ENCODE peak calls at places on chromosomes 7 and 10, in six cellular contexts. V, P, R, Q, C and D are unnamed samples.

GRCh38 chr10:99870051-99870730 is 87.8 kb downstream of the ABCC2 start:
- DNase-seq in V (no peak), P (no peak), R (no peak), Q (no peak), C (peak), D (no peak)

GRCh38 chr7:3430588-3430987 is 129.5 kb downstream of the SDK1 start:
- DNase-seq in V (no peak), P (no peak), R (no peak), Q (peak), C (no peak), D (no peak)

GRCh38 chr7:44077681-44078091 is 4.6 kb downstream of the POLM start:
- DNase-seq in V (no peak), P (no peak), R (no peak), Q (no peak), C (no peak), D (no peak)

GRCh38 chr10:44990965-44991364 is 9.8 kb upstream of the ZNF22 start:
- DNase-seq in V (no peak), P (no peak), R (no peak), Q (no peak), C (no peak), D (no peak)

GRCh38 chr7:95421847-95422444 is 12.9 kb downstream of the PON2 start:
- DNase-seq in V (no peak), P (no peak), R (no peak), Q (no peak), C (no peak), D (no peak)

GRCh38 chr10:25875555-25876165 is 58.4 kb upstream of the MYO3A start:
- DNase-seq in V (peak), P (peak), R (peak), Q (peak), C (peak), D (peak)

GRCh38 chr10:47165711-47166404 is 134.1 kb upstream of the GDF10 start:
- DNase-seq in V (peak), P (peak), R (peak), Q (no peak), C (peak), D (peak)

GRCh38 chr7:107047902-107048782 is 3.6 kb downstream of the PRKAR2B start:
- DNase-seq in V (no peak), P (no peak), R (no peak), Q (no peak), C (no peak), D (no peak)

GRCh38 chr7:70063796-70064423 is 465.6 kb downstream of the AUTS2 start:
- DNase-seq in V (no peak), P (no peak), R (no peak), Q (peak), C (no peak), D (no peak)

GRCh38 chr7:4225352-4225751 is 456.7 kb upstream of the FOXK1 start:
- DNase-seq in V (no peak), P (no peak), R (no peak), Q (no peak), C (no peak), D (no peak)

GRCh38 chr10:131943021-131943814 is 38.5 kb downstream of the BNIP3 start:
- DNase-seq in V (no peak), P (no peak), R (peak), Q (peak), C (no peak), D (no peak)

GRCh38 chr7:151249732-151250072 is 1.2 kb upstream of the SMARCD3 start:
- DNase-seq in V (peak), P (no peak), R (peak), Q (peak), C (no peak), D (peak)

GRCh38 chr10:6766061-6766460 is 186.0 kb upstream of the PRKCQ start:
- DNase-seq in V (no peak), P (peak), R (no peak), Q (no peak), C (no peak), D (no peak)

GRCh38 chr10:131180941-131181855 is 130.3 kb downstream of the TCERG1L start:
- DNase-seq in V (no peak), P (no peak), R (peak), Q (no peak), C (no peak), D (peak)

GRCh38 chr7:134886353-134887057 is 99.8 kb upstream of the AGBL3 start:
- DNase-seq in V (peak), P (peak), R (peak), Q (peak), C (no peak), D (peak)

GRCh38 chr10:55091691-55092328 is 290.8 kb upstream of the PCDH15 start:
- DNase-seq in V (no peak), P (no peak), R (no peak), Q (peak), C (no peak), D (no peak)

GRCh38 chr10:95334793-95335120 is 44.0 kb upstream of the PDLIM1 start:
- DNase-seq in V (no peak), P (no peak), R (no peak), Q (no peak), C (no peak), D (no peak)

GRCh38 chr10:46229144-46229563 is 57.6 kb upstream of the ANTXRL start:
- DNase-seq in V (no peak), P (no peak), R (no peak), Q (peak), C (no peak), D (peak)

GRCh38 chr7:130143986-130144618 is 61.1 kb downstream of the TMEM209 start:
- DNase-seq in V (no peak), P (no peak), R (no peak), Q (no peak), C (no peak), D (no peak)

GRCh38 chr10:79498431-79498830 is 13.9 kb upstream of the EIF5AL1 start:
- DNase-seq in V (no peak), P (no peak), R (no peak), Q (no peak), C (no peak), D (no peak)

GRCh38 chr7:81457858-81458522 is 311.9 kb downstream of the HGF start:
- DNase-seq in V (no peak), P (no peak), R (no peak), Q (peak), C (no peak), D (no peak)

GRCh38 chr7:142804715-142805114 is 33.9 kb downstream of the PRSS2 start:
- DNase-seq in V (no peak), P (no peak), R (no peak), Q (no peak), C (no peak), D (no peak)

GRCh38 chr7:45663167-45663921 is 89.2 kb downstream of the ADCY1 start:
- DNase-seq in V (peak), P (no peak), R (peak), Q (peak), C (no peak), D (no peak)

GRCh38 chr7:92833766-92834605 is 2.4 kb downstream of the CDK6 start:
- DNase-seq in V (peak), P (peak), R (peak), Q (peak), C (peak), D (peak)

GRCh38 chr10:1324914-1325313 is 268.7 kb downstream of the WDR37 start:
- DNase-seq in V (no peak), P (no peak), R (no peak), Q (no peak), C (no peak), D (no peak)

GRCh38 chr7:16754869-16755317 is 1.3 kb downstream of the TSPAN13 start:
- DNase-seq in V (no peak), P (no peak), R (no peak), Q (no peak), C (no peak), D (no peak)

GRCh38 chr10:61839911-61840310 is 61.6 kb upstream of the ARID5B start:
- DNase-seq in V (no peak), P (no peak), R (no peak), Q (no peak), C (no peak), D (no peak)

GRCh38 chr10:60238408-60239100 is 151.1 kb downstream of the ANK3 start:
- DNase-seq in V (peak), P (no peak), R (no peak), Q (peak), C (no peak), D (peak)

GRCh38 chr10:36066102-36066501 is 424.0 kb upstream of the FZD8 start:
- DNase-seq in V (no peak), P (no peak), R (no peak), Q (no peak), C (no peak), D (no peak)

GRCh38 chr10:69311309-69311708 is 33.0 kb downstream of the HK1 start:
- DNase-seq in V (no peak), P (no peak), R (no peak), Q (no peak), C (no peak), D (no peak)

GRCh38 chr7:72019436-72019835 is 392.7 kb downstream of the CALN1 start:
- DNase-seq in V (no peak), P (no peak), R (no peak), Q (no peak), C (no peak), D (no peak)